ENCODE peak calls at places on chromosomes 1 and 21, in seven cellular contexts. L, Y, F, D, P, N and Z are unnamed samples.

GRCh38 chr1:46519209-46519608 is 29.6 kb downstream of the DMBX1 start:
- DNase-seq in N (no peak), F (no peak), P (no peak), L (no peak), Y (peak), D (no peak), Z (no peak)

GRCh38 chr1:54574158-54574778 is 26.2 kb downstream of the ACOT11 start:
- DNase-seq in Y (no peak), D (no peak), P (no peak), F (no peak), L (no peak), N (no peak), Z (no peak)

GRCh38 chr21:34722684-34723300 is 54.0 kb downstream of the CLIC6 start:
- DNase-seq in D (no peak), F (peak), Y (no peak), L (no peak), N (no peak), P (no peak), Z (peak)

GRCh38 chr1:159828916-159829634 is 2.4 kb downstream of the SLAMF8 start:
- DNase-seq in Y (peak), N (peak), L (peak), D (peak), P (no peak), F (peak), Z (peak)

GRCh38 chr1:217026506-217026905 is 303.3 kb upstream of the ESRRG start:
- DNase-seq in N (no peak), Y (no peak), P (no peak), D (no peak), L (no peak), F (no peak), Z (no peak)

GRCh38 chr21:31888936-31889371 is 16.1 kb downstream of the HUNK start:
- DNase-seq in N (peak), Y (no peak), D (no peak), P (no peak), F (peak), L (no peak), Z (no peak)

GRCh38 chr1:169483500-169483966 is 2.2 kb downstream of the SLC19A2 start:
- DNase-seq in Y (no peak), L (no peak), P (no peak), F (no peak), D (peak), N (no peak), Z (no peak)

GRCh38 chr1:76086597-76086996 is 12.1 kb downstream of the ST6GALNAC3 start:
- DNase-seq in P (no peak), N (no peak), L (no peak), Y (no peak), F (no peak), D (no peak), Z (no peak)

GRCh38 chr1:40848530-40849189 is 13.5 kb downstream of the CITED4 start:
- DNase-seq in D (peak), Y (peak), N (peak), F (peak), P (no peak), L (peak), Z (peak)

GRCh38 chr1:234681990-234682389 is 72.0 kb upstream of the IRF2BP2 start:
- DNase-seq in P (no peak), L (no peak), N (no peak), D (no peak), Y (no peak), F (no peak), Z (no peak)

GRCh38 chr21:33116669-33117267 is 46.8 kb downstream of the OLIG1 start:
- DNase-seq in P (no peak), D (no peak), Y (no peak), L (no peak), F (no peak), N (no peak), Z (no peak)

GRCh38 chr1:235642021-235642942 is 7.3 kb downstream of the GNG4 start:
- DNase-seq in P (no peak), F (peak), D (no peak), L (peak), N (no peak), Y (peak), Z (peak)

GRCh38 chr1:225425211-225425786 is 2.5 kb downstream of the LBR start:
- DNase-seq in L (no peak), Y (peak), F (peak), N (no peak), P (no peak), D (no peak), Z (no peak)

GRCh38 chr21:18340387-18340942 is 63.1 kb downstream of the TMPRSS15 start:
- DNase-seq in N (no peak), L (no peak), P (no peak), D (no peak), Y (no peak), F (no peak), Z (no peak)

GRCh38 chr1:205235921-205236320 is 8.2 kb downstream of the TMCC2 start:
- DNase-seq in D (no peak), Y (no peak), N (no peak), L (no peak), P (no peak), F (no peak), Z (no peak)

GRCh38 chr1:156368889-156369684 is at the start of gene RHBG:
- DNase-seq in Y (peak), N (peak), F (peak), P (no peak), D (peak), L (peak), Z (peak)

GRCh38 chr1:182173791-182174190 is 112.3 kb upstream of the ZNF648 start:
- DNase-seq in D (no peak), F (no peak), L (no peak), N (no peak), P (no peak), Y (no peak), Z (no peak)